ENCODE peak calls at places on chromosomes 5 and 9, in eight cellular contexts. W is A549, U is HL-60, X is lower lobe of right lung, R is WTC11, B is GM12865, I is WERI-Rb-1, S is cardiac fibroblast. K is an unnamed sample.

GRCh38 chr5:127920936-127921335 is 162.6 kb upstream of the SLC12A2 start:
- DNase-seq in U (no peak), X (no peak), W (no peak), B (no peak), S (no peak), R (no peak), I (no peak), K (no peak)

GRCh38 chr9:122265265-122265900 is 701 bp downstream of the MRRF start:
- DNase-seq in W (no peak), R (no peak), I (no peak), S (peak), U (peak), X (no peak), B (peak), K (no peak)

GRCh38 chr5:170275376-170275994 is 22.1 kb downstream of the LCP2 start:
- DNase-seq in S (no peak), X (no peak), R (no peak), B (no peak), W (no peak), U (no peak), I (no peak), K (no peak)

GRCh38 chr5:158619083-158619788 is 480.5 kb downstream of the EBF1 start:
- DNase-seq in X (no peak), W (no peak), S (no peak), I (no peak), U (no peak), R (no peak), B (no peak), K (no peak)

GRCh38 chr5:112005533-112005926 is 248.5 kb upstream of the NREP start:
- DNase-seq in R (no peak), U (no peak), W (no peak), I (no peak), X (no peak), B (no peak), S (peak), K (no peak)

GRCh38 chr5:80967500-80968181 is 7.5 kb downstream of the RASGRF2 start:
- DNase-seq in W (peak), R (no peak), X (no peak), S (peak), U (no peak), I (no peak), B (no peak), K (no peak)

GRCh38 chr5:32769711-32770110 is 58.6 kb downstream of the NPR3 start:
- DNase-seq in S (no peak), X (no peak), B (no peak), R (no peak), I (no peak), U (no peak), W (no peak), K (no peak)

GRCh38 chr9:34047864-34048729 is 590 bp downstream of the UBAP2 start:
- DNase-seq in B (peak), W (peak), X (peak), I (peak), S (peak), U (peak), R (peak), K (peak)

GRCh38 chr5:76468625-76469410 is 65.7 kb downstream of the IQGAP2 start:
- DNase-seq in I (no peak), R (no peak), S (no peak), B (no peak), W (no peak), U (peak), X (no peak), K (no peak)

GRCh38 chr9:113173341-113173740 is 22.5 kb downstream of the SLC31A2 start:
- DNase-seq in S (no peak), B (no peak), U (no peak), R (no peak), W (no peak), X (no peak), I (no peak), K (no peak)

GRCh38 chr5:57434227-57434640 is 48.4 kb downstream of the ACTBL2 start:
- DNase-seq in B (no peak), U (no peak), I (no peak), R (no peak), W (no peak), S (peak), X (no peak), K (no peak)

GRCh38 chr5:171570244-171570819 is 150.9 kb downstream of the FGF18 start:
- DNase-seq in I (no peak), B (no peak), X (no peak), W (no peak), R (no peak), U (no peak), S (no peak), K (no peak)

GRCh38 chr9:127683723-127684122 is 23.1 kb upstream of the CFAP157 start:
- DNase-seq in B (no peak), R (no peak), I (no peak), X (no peak), U (no peak), S (no peak), W (no peak), K (no peak)

GRCh38 chr5:88661870-88662207 is 221.1 kb downstream of the MEF2C start:
- DNase-seq in I (no peak), X (no peak), R (no peak), B (no peak), U (no peak), S (no peak), W (no peak), K (no peak)

GRCh38 chr5:35803221-35803651 is 53.5 kb upstream of the IL7R start:
- DNase-seq in W (no peak), X (no peak), U (no peak), I (no peak), R (peak), B (peak), S (peak), K (peak)

GRCh38 chr9:96031962-96032534 is 156.6 kb downstream of the ERCC6L2 start:
- DNase-seq in S (no peak), U (no peak), W (no peak), B (no peak), R (no peak), X (no peak), I (no peak), K (no peak)

GRCh38 chr5:123813251-123813650 is 301.3 kb downstream of the CSNK1G3 start:
- DNase-seq in I (no peak), B (no peak), W (no peak), U (no peak), X (no peak), S (no peak), R (no peak), K (no peak)

GRCh38 chr9:127179633-127180401 is 57.4 kb upstream of the ANGPTL2 start:
- DNase-seq in B (no peak), U (no peak), I (peak), S (no peak), X (peak), R (peak), W (no peak), K (no peak)

GRCh38 chr9:16262467-16263261 is 607.8 kb downstream of the BNC2 start:
- DNase-seq in U (no peak), B (peak), S (no peak), R (no peak), X (no peak), I (no peak), W (no peak), K (no peak)

GRCh38 chr5:73728493-73729273 is 102.7 kb downstream of the ARHGEF28 start:
- DNase-seq in I (no peak), R (no peak), S (no peak), W (no peak), X (no peak), B (no peak), U (no peak), K (no peak)

GRCh38 chr9:16870606-16871357 is at the start of gene BNC2:
- DNase-seq in W (peak), S (peak), B (no peak), U (peak), I (peak), R (peak), X (peak), K (peak)

GRCh38 chr9:114012126-114012525 is 66.0 kb downstream of the AMBP start:
- DNase-seq in B (no peak), U (no peak), S (no peak), R (no peak), W (no peak), I (peak), X (no peak), K (no peak)

GRCh38 chr5:146516151-146516475 is at the start of gene GPR151:
- DNase-seq in S (peak), W (no peak), B (no peak), I (no peak), X (no peak), U (no peak), R (no peak), K (no peak)

GRCh38 chr5:36367524-36367923 is 65.8 kb upstream of the RANBP3L start:
- DNase-seq in S (peak), X (no peak), U (no peak), W (no peak), I (no peak), R (no peak), B (no peak), K (no peak)

GRCh38 chr5:135498662-135498995 is 37.1 kb downstream of the NEUROG1 start:
- DNase-seq in B (no peak), I (no peak), U (no peak), R (no peak), W (no peak), S (no peak), X (no peak), K (no peak)

GRCh38 chr9:131954299-131954698 is 125.4 kb downstream of the MED27 start:
- DNase-seq in S (no peak), R (no peak), W (no peak), I (peak), X (no peak), U (no peak), B (peak), K (no peak)

GRCh38 chr5:68424799-68425537 is 209.4 kb downstream of the PIK3R1 start:
- DNase-seq in R (no peak), B (peak), U (peak), X (no peak), W (no peak), I (peak), S (peak), K (no peak)

GRCh38 chr5:61298580-61298979 is 33.5 kb upstream of the ZSWIM6 start:
- DNase-seq in S (no peak), X (no peak), W (no peak), I (no peak), U (no peak), B (no peak), R (no peak), K (no peak)

GRCh38 chr5:43354774-43355173 is 41.6 kb upstream of the HMGCS1 start:
- DNase-seq in S (no peak), U (no peak), X (no peak), I (no peak), B (no peak), R (no peak), W (no peak), K (no peak)

GRCh38 chr5:377326-377981 is 55.9 kb downstream of the AHRR start:
- DNase-seq in W (no peak), S (no peak), I (no peak), U (no peak), B (no peak), X (peak), R (peak), K (no peak)

GRCh38 chr9:93520523-93520922 is 55.9 kb upstream of the PHF2 start:
- DNase-seq in R (no peak), B (peak), I (no peak), X (no peak), U (no peak), S (peak), W (no peak), K (no peak)

GRCh38 chr9:98172604-98173003 is 19.8 kb downstream of the CORO2A start:
- DNase-seq in X (no peak), I (peak), R (no peak), S (no peak), U (no peak), W (no peak), B (no peak), K (no peak)

GRCh38 chr9:69385474-69386091 is 60.6 kb downstream of the ENTREP1 start:
- DNase-seq in I (no peak), U (no peak), X (peak), W (no peak), B (no peak), S (no peak), R (peak), K (no peak)

GRCh38 chr5:90410178-90410762 is 714 bp upstream of the CETN3 start:
- DNase-seq in U (no peak), S (peak), X (no peak), I (no peak), B (no peak), W (no peak), R (no peak), K (no peak)

GRCh38 chr5:108280248-108280647 is 101.7 kb downstream of the FBXL17 start:
- DNase-seq in W (no peak), X (no peak), I (no peak), S (no peak), B (no peak), U (no peak), R (no peak), K (no peak)

GRCh38 chr5:108280960-108281569 is 100.8 kb downstream of the FBXL17 start:
- DNase-seq in X (no peak), R (no peak), S (no peak), B (no peak), U (no peak), W (no peak), I (no peak), K (no peak)

GRCh38 chr5:108276187-108276586 is 105.7 kb downstream of the FBXL17 start:
- DNase-seq in I (no peak), U (no peak), W (no peak), S (no peak), R (no peak), B (no peak), X (no peak), K (no peak)

DNA sequence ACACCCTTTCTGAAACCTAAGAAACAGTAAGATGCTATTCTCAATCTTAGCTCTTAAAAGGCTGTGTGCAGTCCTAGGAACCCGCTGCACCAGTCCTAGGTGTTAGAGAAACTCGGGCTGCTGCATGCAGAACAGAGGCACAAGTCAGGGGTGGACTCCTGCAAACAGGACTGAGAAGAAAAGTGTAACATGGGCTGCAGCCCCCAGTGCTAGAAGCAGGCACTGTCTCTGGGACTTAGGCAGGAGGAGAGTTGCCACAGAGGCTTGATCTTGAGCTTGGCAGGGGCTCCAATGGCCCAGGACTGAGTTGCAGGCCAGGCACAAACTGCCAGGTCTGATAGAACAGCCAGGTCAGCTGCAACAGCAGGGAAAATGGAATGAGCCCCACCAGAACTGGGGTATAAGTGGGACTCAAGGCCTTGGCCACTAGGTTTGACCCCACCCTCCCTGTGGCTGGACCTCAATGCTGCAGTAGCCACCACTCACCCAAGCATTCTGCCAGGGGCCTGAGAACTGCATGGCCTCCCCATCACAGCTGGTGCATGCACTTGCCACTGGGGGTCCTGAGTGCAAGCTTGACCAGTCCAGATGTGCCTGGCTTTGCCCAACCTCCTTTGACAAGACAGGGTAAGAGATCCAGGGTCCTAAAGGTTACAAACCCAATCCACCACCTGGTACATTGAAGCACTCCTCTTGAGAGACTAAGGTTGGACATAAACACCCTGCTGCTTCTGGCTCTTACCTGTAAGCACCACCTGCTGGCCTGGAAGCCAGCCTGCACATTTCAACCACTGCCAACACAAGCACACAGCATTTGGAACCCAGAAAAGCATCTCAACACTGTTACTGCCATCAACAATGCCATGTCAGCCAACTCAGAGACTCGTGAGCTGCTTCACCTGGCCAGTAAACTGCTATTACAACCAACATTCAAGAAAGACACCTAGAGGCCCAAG is 103.3 kb downstream of the FBXL17 start:
- DNase-seq in S (no peak), U (no peak), I (no peak), W (no peak), B (peak), R (peak), X (no peak), K (no peak)
- TF ChIP-seq CTCF in S (no peak), U (no peak), I (peak), W (no peak), B (no peak), R (no peak), X (no peak), K (no peak)

GRCh38 chr5:66757834-66758396 is 161.7 kb downstream of the MAST4 start:
- DNase-seq in R (no peak), U (no peak), I (no peak), S (no peak), B (no peak), X (no peak), W (no peak), K (no peak)

DNA sequence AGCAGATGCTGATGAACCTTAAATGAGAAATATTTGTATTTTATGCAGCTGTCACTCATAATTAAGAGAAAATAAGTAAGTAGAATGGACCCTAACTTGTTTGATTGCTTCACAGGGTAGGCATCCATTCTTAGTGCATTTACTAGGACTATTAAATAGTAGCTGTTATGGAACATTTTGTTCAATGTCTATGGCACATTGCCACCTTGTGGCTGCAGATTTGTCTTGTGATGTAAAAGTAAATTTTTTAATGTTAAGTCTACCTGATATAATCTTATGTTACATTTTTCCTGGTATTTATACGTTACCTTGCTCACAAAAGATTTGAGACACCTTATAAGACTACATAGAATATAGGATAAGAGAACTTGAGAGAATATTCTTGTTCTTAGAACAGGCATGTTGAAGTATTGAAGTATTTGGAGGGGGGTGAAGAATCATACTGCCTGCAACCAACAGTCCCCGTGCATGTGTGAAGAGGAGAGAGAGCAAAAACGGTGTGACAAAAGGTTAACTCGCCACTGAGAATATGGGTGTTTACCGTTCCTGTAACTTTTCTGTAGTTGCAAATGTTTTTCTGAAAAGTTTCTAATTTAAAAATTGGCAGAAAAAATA is 161.1 kb downstream of the MAST4 start:
- DNase-seq in W (peak), S (peak), I (peak), U (no peak), B (peak), X (no peak), R (peak), K (no peak)
- TF ChIP-seq CTCF in W (peak), S (peak), I (peak), U (no peak), B (peak), X (peak), R (peak), K (peak)

DNA sequence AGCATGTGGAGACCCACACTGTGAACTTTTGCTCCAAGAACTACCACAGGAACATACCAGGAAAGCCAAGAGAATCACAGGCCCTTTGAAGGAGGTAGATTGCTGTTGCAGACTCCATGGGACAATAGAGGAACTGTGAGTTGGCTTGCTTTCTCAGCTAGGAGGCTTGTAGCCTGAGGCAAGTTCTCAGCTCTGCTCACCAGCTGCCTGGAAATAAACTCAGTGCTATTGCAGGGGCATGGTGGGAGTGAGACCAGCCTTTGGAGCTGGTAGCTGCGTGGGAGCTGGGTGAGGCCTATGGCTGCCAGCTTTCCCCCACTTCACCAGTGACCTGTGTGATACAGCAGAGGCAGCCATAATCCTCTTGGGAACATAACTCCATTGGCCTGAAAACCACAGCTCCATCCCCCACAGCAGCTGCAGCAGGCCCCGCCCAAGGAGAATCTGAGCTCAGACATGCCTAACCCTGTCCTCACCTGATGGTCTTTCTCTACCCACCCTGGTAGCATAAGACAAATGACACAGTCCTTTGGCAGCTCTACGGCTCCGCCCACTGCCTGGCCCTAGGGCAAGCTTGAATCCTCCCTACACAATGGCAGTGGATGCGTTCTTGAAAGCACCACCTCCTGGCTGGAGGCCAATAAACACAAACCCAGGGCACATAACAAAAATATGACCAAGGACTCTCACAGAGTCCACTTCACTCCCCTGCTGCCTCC is 389.5 kb downstream of the KIF4B start:
- DNase-seq in W (no peak), X (no peak), B (no peak), U (no peak), S (no peak), I (peak), R (no peak), K (no peak)
- TF ChIP-seq CTCF in W (no peak), X (no peak), B (no peak), U (no peak), S (no peak), I (no peak), R (no peak), K (no peak)

DNA sequence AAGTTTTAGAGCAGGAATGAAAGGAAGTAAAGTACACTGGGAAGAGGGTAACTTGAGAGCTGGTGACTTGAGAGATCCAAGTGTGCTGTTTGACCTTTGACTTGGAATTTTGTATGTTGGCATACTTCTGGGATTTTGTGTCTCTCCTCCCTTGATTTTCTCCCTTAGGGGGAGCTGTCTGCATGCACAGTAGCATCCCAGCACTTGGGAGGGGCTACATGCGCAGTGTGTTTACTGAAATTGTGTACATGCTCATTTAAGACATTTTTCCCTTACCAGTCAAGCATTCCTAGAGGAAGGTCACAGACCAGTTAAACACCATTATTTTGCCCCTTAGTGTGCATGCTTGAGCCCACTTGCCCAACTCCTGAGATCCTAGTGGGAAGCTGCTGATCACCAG is 120.1 kb downstream of the ZNF622 start:
- DNase-seq in X (no peak), I (no peak), S (no peak), U (no peak), B (no peak), R (no peak), W (no peak), K (no peak)
- TF ChIP-seq CTCF in X (no peak), I (peak), S (no peak), U (no peak), B (no peak), R (no peak), W (no peak), K (no peak)

DNA sequence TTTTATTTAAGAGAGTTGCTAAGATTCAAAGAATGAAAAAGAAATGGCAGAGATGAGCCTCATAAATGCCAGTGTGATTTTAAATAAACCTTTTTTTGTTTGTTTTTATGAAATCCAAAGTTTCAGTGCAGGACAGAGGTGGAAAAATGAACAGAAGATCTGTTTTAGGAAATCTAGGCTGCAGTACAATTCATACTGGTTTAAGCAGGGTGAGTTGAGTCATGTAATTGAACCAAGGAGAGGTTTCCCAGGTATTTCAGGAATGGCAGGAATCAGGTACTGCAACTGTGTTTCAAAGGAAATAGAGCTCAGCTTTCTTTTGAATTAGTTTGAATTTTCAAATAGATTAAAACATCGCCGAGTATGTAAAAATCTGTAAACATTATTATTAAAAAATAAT is 3.0 kb upstream of the ANKRD31 start:
- DNase-seq in X (no peak), S (no peak), U (no peak), I (no peak), R (no peak), B (no peak), W (no peak), K (no peak)
- TF ChIP-seq CTCF in X (no peak), S (no peak), U (no peak), I (no peak), R (no peak), B (no peak), W (no peak), K (peak)